ENCODE peak calls at places on chromosome 13, in ten cellular contexts. F, P, D, Q, N, W, B, L, T and R are unnamed samples.

GRCh38 chr13:100175803-100176182 is 86.9 kb downstream of the PCCA start:
- DNase-seq in F (no peak), P (no peak), D (no peak), Q (no peak), N (no peak), W (no peak), B (no peak), L (no peak), T (no peak), R (no peak)

GRCh38 chr13:90498096-90498495 is 849.4 kb upstream of the MIR17HG start:
- DNase-seq in F (no peak), P (no peak), D (no peak), Q (no peak), N (no peak), W (no peak), B (no peak), L (no peak), T (no peak), R (no peak)

GRCh38 chr13:44399045-44399444 is 25.4 kb downstream of the SERP2 start:
- DNase-seq in F (no peak), P (no peak), D (no peak), Q (no peak), N (no peak), W (no peak), B (no peak), L (no peak), T (no peak), R (no peak)

GRCh38 chr13:44364601-44365000 is 9.0 kb upstream of the SERP2 start:
- DNase-seq in F (no peak), P (peak), D (no peak), Q (no peak), N (no peak), W (no peak), B (no peak), L (peak), T (peak), R (no peak)

GRCh38 chr13:35484384-35484783 is 7.9 kb upstream of the MAB21L1 start:
- DNase-seq in F (no peak), P (no peak), D (no peak), Q (no peak), N (no peak), W (no peak), B (no peak), L (no peak), T (no peak), R (no peak)

GRCh38 chr13:74067818-74068217 is 66.4 kb downstream of the KLF12 start:
- DNase-seq in F (no peak), P (peak), D (no peak), Q (no peak), N (no peak), W (no peak), B (no peak), L (peak), T (no peak), R (no peak)

GRCh38 chr13:50911051-50911690 is 1.6 kb downstream of the RNASEH2B start:
- DNase-seq in F (peak), P (peak), D (no peak), Q (no peak), N (no peak), W (no peak), B (no peak), L (peak), T (no peak), R (no peak)

GRCh38 chr13:84896128-84896527 is 903.1 kb downstream of the SLITRK6 start:
- DNase-seq in F (peak), P (peak), D (no peak), Q (no peak), N (no peak), W (no peak), B (no peak), L (peak), T (peak), R (no peak)

GRCh38 chr13:39317284-39317683 is 279.0 kb downstream of the NHLRC3 start:
- DNase-seq in F (no peak), P (peak), D (peak), Q (no peak), N (peak), W (no peak), B (no peak), L (peak), T (no peak), R (no peak)

GRCh38 chr13:100473493-100474044 is 115.0 kb downstream of the GGACT start:
- DNase-seq in F (no peak), P (no peak), D (no peak), Q (no peak), N (no peak), W (no peak), B (no peak), L (no peak), T (no peak), R (no peak)

GRCh38 chr13:81872581-81872980 is 1531.7 kb upstream of the SPRY2 start:
- DNase-seq in F (no peak), P (peak), D (no peak), Q (no peak), N (no peak), W (no peak), B (no peak), L (no peak), T (peak), R (no peak)

GRCh38 chr13:111566567-111566966 is 246.1 kb downstream of the TEX29 start:
- DNase-seq in F (no peak), P (no peak), D (no peak), Q (no peak), N (no peak), W (no peak), B (no peak), L (no peak), T (no peak), R (no peak)

GRCh38 chr13:113900646-113901045 is 36.8 kb upstream of the GAS6 start:
- DNase-seq in F (no peak), P (no peak), D (peak), Q (no peak), N (no peak), W (no peak), B (no peak), L (no peak), T (no peak), R (no peak)

GRCh38 chr13:85828094-85828684 is 29.0 kb upstream of the SLITRK6 start:
- DNase-seq in F (peak), P (peak), D (no peak), Q (no peak), N (no peak), W (no peak), B (no peak), L (peak), T (peak), R (no peak)

GRCh38 chr13:26019881-26020535 is 31.8 kb downstream of the SHISA2 start:
- DNase-seq in F (no peak), P (peak), D (no peak), Q (no peak), N (no peak), W (no peak), B (no peak), L (peak), T (no peak), R (no peak)

GRCh38 chr13:95296326-95296939 is 4.8 kb downstream of the ABCC4 start:
- DNase-seq in F (no peak), P (peak), D (no peak), Q (no peak), N (peak), W (no peak), B (no peak), L (no peak), T (peak), R (peak)

GRCh38 chr13:95136638-95137037 is 164.6 kb downstream of the ABCC4 start:
- DNase-seq in F (no peak), P (no peak), D (no peak), Q (no peak), N (no peak), W (no peak), B (no peak), L (no peak), T (no peak), R (no peak)

GRCh38 chr13:50636007-50636704 is 207.3 kb downstream of the DLEU7 start:
- DNase-seq in F (peak), P (no peak), D (no peak), Q (no peak), N (no peak), W (no peak), B (no peak), L (no peak), T (no peak), R (no peak)

GRCh38 chr13:99382428-99383133 is 75.4 kb upstream of the GPR183 start:
- DNase-seq in F (no peak), P (no peak), D (no peak), Q (no peak), N (no peak), W (no peak), B (no peak), L (no peak), T (no peak), R (no peak)

GRCh38 chr13:73189365-73189764 is 130.6 kb downstream of the KLF5 start:
- DNase-seq in F (no peak), P (no peak), D (no peak), Q (no peak), N (no peak), W (no peak), B (no peak), L (no peak), T (no peak), R (no peak)

GRCh38 chr13:35470671-35471465 is 5.6 kb downstream of the MAB21L1 start:
- DNase-seq in F (no peak), P (no peak), D (peak), Q (no peak), N (peak), W (no peak), B (no peak), L (peak), T (no peak), R (no peak)

GRCh38 chr13:79194272-79194671 is 211.8 kb downstream of the RBM26 start:
- DNase-seq in F (no peak), P (no peak), D (no peak), Q (no peak), N (no peak), W (no peak), B (peak), L (no peak), T (no peak), R (no peak)

GRCh38 chr13:99031725-99032298 is 53.9 kb upstream of the DOCK9 start:
- DNase-seq in F (no peak), P (peak), D (no peak), Q (no peak), N (no peak), W (no peak), B (no peak), L (no peak), T (no peak), R (no peak)

GRCh38 chr13:34833562-34834182 is 108.4 kb upstream of the NBEA start:
- DNase-seq in F (no peak), P (peak), D (no peak), Q (no peak), N (no peak), W (no peak), B (no peak), L (peak), T (peak), R (no peak)

GRCh38 chr13:43291289-43292055 is 268.1 kb downstream of the DNAJC15 start:
- DNase-seq in F (no peak), P (no peak), D (no peak), Q (no peak), N (no peak), W (no peak), B (no peak), L (no peak), T (no peak), R (no peak)

GRCh38 chr13:61410669-61411297 is 4.9 kb downstream of the PCDH20 start:
- DNase-seq in F (peak), P (peak), D (no peak), Q (no peak), N (no peak), W (no peak), B (no peak), L (peak), T (peak), R (no peak)

GRCh38 chr13:33284016-33284415 is 1.5 kb downstream of the STARD13 start:
- DNase-seq in F (no peak), P (no peak), D (no peak), Q (no peak), N (no peak), W (no peak), B (no peak), L (peak), T (no peak), R (no peak)

GRCh38 chr13:45339867-45340266 is 1.1 kb downstream of the TPT1 start:
- DNase-seq in F (no peak), P (no peak), D (no peak), Q (no peak), N (no peak), W (no peak), B (no peak), L (no peak), T (no peak), R (no peak)

GRCh38 chr13:25149670-25150069 is 22.4 kb downstream of the AMER2 start:
- DNase-seq in F (no peak), P (no peak), D (no peak), Q (no peak), N (no peak), W (no peak), B (no peak), L (no peak), T (no peak), R (no peak)

GRCh38 chr13:51844862-51845573 is at the start of gene TMEM272:
- DNase-seq in F (peak), P (peak), D (peak), Q (peak), N (peak), W (no peak), B (peak), L (peak), T (peak), R (peak)

GRCh38 chr13:102839462-102839861 is 6.4 kb upstream of the ERCC5 start:
- DNase-seq in F (no peak), P (no peak), D (no peak), Q (no peak), N (no peak), W (no peak), B (no peak), L (peak), T (no peak), R (no peak)

GRCh38 chr13:61107989-61108388 is 307.7 kb downstream of the PCDH20 start:
- DNase-seq in F (no peak), P (no peak), D (no peak), Q (no peak), N (no peak), W (no peak), B (no peak), L (no peak), T (no peak), R (no peak)

GRCh38 chr13:64912141-64912540 is 2318.0 kb downstream of the PCDH9 start:
- DNase-seq in F (no peak), P (peak), D (no peak), Q (no peak), N (no peak), W (no peak), B (no peak), L (peak), T (peak), R (no peak)

GRCh38 chr13:34360702-34361101 is 542.8 kb downstream of the RFC3 start:
- DNase-seq in F (no peak), P (peak), D (no peak), Q (no peak), N (no peak), W (no peak), B (no peak), L (peak), T (no peak), R (no peak)

GRCh38 chr13:66803759-66804456 is 426.2 kb downstream of the PCDH9 start:
- DNase-seq in F (no peak), P (peak), D (no peak), Q (no peak), N (no peak), W (no peak), B (no peak), L (no peak), T (no peak), R (no peak)

GRCh38 chr13:111474136-111475002 is 153.9 kb downstream of the TEX29 start:
- DNase-seq in F (peak), P (peak), D (no peak), Q (no peak), N (no peak), W (no peak), B (no peak), L (peak), T (peak), R (no peak)

GRCh38 chr13:50125306-50125555 is 110.0 kb downstream of the KCNRG start:
- DNase-seq in F (no peak), P (no peak), D (no peak), Q (no peak), N (no peak), W (no peak), B (no peak), L (no peak), T (no peak), R (no peak)

GRCh38 chr13:106063591-106064308 is 471.7 kb downstream of the EFNB2 start:
- DNase-seq in F (no peak), P (peak), D (no peak), Q (no peak), N (no peak), W (no peak), B (no peak), L (peak), T (no peak), R (no peak)

DNA sequence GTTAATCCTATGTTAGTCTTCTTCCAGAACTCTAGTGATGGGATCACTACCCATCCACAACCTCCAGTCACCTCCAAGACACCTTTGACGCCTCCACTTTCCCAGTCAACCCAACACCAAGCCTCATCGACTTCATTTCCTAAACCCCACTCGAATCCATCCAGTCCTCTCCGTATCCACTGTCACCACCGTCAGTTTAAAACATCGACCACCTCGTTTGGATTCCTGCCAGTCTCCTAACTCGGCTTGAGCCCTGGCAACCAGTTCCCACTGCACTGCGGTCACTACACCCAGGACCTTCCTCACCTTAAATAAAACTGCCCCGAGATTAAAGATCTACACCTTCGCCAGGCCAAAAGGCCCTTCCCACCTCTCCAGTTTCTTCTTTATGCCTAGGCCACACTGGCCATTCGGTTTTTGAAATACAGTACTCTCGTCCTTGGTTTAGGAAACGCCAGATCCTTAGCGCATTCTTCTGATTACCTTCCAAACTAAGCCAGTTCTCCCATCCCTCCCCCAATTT is 1.2 kb downstream of the MTIF3 start:
- DNase-seq in F (no peak), P (peak), D (no peak), Q (no peak), N (no peak), W (no peak), B (no peak), L (no peak), T (no peak), R (no peak)
- H3K27ac ChIP-seq in F (peak), P (peak), D (no peak), Q (peak), N (peak), W (peak), B (peak), L (peak), T (peak), R (peak)

DNA sequence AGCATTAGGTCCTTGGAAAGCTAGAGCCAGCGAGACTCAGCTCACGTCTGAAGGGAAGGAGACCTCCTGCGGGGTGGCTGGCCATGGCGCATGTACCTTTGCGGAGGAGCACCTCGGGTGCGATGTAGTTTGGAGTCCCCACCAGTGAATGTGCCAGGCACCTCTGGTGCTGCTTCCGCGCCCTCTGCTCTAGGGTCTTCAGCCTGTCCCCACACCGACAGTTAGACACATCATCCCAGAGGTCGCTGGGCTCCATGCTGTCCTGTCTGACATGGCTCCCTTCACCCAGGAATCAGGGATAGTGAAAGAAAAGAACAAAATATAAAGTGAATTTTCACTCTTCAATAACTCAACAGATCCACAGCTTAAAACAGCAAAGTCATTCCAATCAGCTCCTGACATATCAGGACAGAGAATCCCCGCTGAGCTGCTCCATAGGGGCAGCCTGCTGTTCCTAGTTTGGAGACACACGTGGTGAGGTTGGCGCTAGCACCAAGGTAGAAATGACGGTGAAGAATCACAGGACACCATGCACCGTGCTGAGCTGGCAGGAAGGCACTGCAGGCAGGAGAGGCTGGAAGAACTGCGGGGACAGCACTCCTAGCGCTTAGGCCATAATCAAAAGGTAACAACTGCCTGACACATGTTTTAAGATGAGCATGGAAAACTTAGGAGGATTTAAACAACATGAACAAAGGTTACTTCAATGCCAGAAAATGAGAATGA is 79.0 kb upstream of the XPO4 start:
- DNase-seq in F (no peak), P (no peak), D (no peak), Q (no peak), N (no peak), W (no peak), B (no peak), L (no peak), T (no peak), R (no peak)
- H3K27ac ChIP-seq in F (no peak), P (no peak), D (no peak), Q (no peak), N (no peak), W (no peak), B (no peak), L (no peak), T (no peak), R (no peak)

GRCh38 chr13:30354481-30355404 is 47.4 kb upstream of the KATNAL1 start:
- DNase-seq in F (no peak), P (no peak), D (no peak), Q (peak), N (no peak), W (no peak), B (no peak), L (peak), T (no peak), R (peak)
- H3K27ac ChIP-seq in F (no peak), P (no peak), D (no peak), Q (no peak), N (no peak), W (no peak), B (no peak), L (no peak), T (no peak), R (no peak)

GRCh38 chr13:112759834-112760233 is 70.0 kb downstream of the ATP11A start:
- DNase-seq in F (no peak), P (no peak), D (no peak), Q (no peak), N (no peak), W (no peak), B (no peak), L (no peak), T (no peak), R (no peak)

GRCh38 chr13:112761701-112762689 is 72.2 kb downstream of the ATP11A start:
- DNase-seq in F (peak), P (no peak), D (no peak), Q (no peak), N (peak), W (no peak), B (no peak), L (peak), T (no peak), R (no peak)

GRCh38 chr13:112762690-112763080 is 72.8 kb downstream of the ATP11A start:
- DNase-seq in F (no peak), P (no peak), D (no peak), Q (no peak), N (no peak), W (no peak), B (no peak), L (no peak), T (no peak), R (no peak)

GRCh38 chr13:112760440-112760839 is 70.6 kb downstream of the ATP11A start:
- DNase-seq in F (no peak), P (peak), D (no peak), Q (no peak), N (no peak), W (no peak), B (no peak), L (peak), T (no peak), R (no peak)

GRCh38 chr13:112760931-112761330 is 71.1 kb downstream of the ATP11A start:
- DNase-seq in F (no peak), P (no peak), D (no peak), Q (no peak), N (no peak), W (no peak), B (no peak), L (no peak), T (no peak), R (no peak)
- H3K27ac ChIP-seq in F (no peak), P (no peak), D (no peak), Q (no peak), N (no peak), W (no peak), B (no peak), L (no peak), T (no peak), R (no peak)

GRCh38 chr13:40571338-40571737 is 95.1 kb downstream of the FOXO1 start:
- DNase-seq in F (no peak), P (no peak), D (no peak), Q (no peak), N (no peak), W (no peak), B (no peak), L (no peak), T (no peak), R (no peak)
- H3K27ac ChIP-seq in F (no peak), P (no peak), D (no peak), Q (no peak), N (no peak), W (no peak), B (no peak), L (no peak), T (no peak), R (no peak)